ENCODE peak calls at places on chromosomes 1 and 21, in four cellular contexts. One of them, this sample, is unnamed.

GRCh38 chr1:182351790-182352364 is 39.7 kb downstream of the GLUL start:
- DNase-seq in body of pancreas: no peak
- DNase-seq in breast epithelium: no peak
- DNase-seq in uterus: no peak
- DNase-seq in this sample: no peak

GRCh38 chr1:217004776-217005436 is 281.7 kb upstream of the ESRRG start:
- DNase-seq in body of pancreas: no peak
- DNase-seq in breast epithelium: no peak
- DNase-seq in uterus: no peak
- DNase-seq in this sample: no peak

GRCh38 chr1:83849191-83850061 is 149.5 kb downstream of the TTLL7 start:
- DNase-seq in uterus: no peak
- DNase-seq in breast epithelium: no peak
- DNase-seq in body of pancreas: no peak
- DNase-seq in this sample: no peak

GRCh38 chr21:15207231-15207630 is 142.4 kb upstream of the NRIP1 start:
- DNase-seq in body of pancreas: no peak
- DNase-seq in uterus: no peak
- DNase-seq in breast epithelium: no peak
- DNase-seq in this sample: no peak

GRCh38 chr1:62438163-62438562 is 1.3 kb downstream of the USP1 start:
- DNase-seq in body of pancreas: no peak
- DNase-seq in breast epithelium: no peak
- DNase-seq in uterus: no peak
- DNase-seq in this sample: peak

GRCh38 chr1:88935522-88936222 is 44.3 kb upstream of the GTF2B start:
- DNase-seq in uterus: no peak
- DNase-seq in body of pancreas: no peak
- DNase-seq in breast epithelium: no peak
- DNase-seq in this sample: peak

GRCh38 chr1:21869620-21870121 is 57.6 kb downstream of the LDLRAD2 start:
- DNase-seq in uterus: peak
- DNase-seq in breast epithelium: peak
- DNase-seq in body of pancreas: peak
- DNase-seq in this sample: no peak

GRCh38 chr1:82219841-82220240 is 419.1 kb downstream of the ADGRL2 start:
- DNase-seq in body of pancreas: no peak
- DNase-seq in breast epithelium: no peak
- DNase-seq in uterus: no peak
- DNase-seq in this sample: no peak

GRCh38 chr1:193308438-193308837 is 122.0 kb upstream of the B3GALT2 start:
- DNase-seq in breast epithelium: no peak
- DNase-seq in uterus: no peak
- DNase-seq in body of pancreas: no peak
- DNase-seq in this sample: no peak

GRCh38 chr1:84286071-84286470 is 15.4 kb upstream of the SAMD13 start:
- DNase-seq in body of pancreas: no peak
- DNase-seq in breast epithelium: no peak
- DNase-seq in uterus: no peak
- DNase-seq in this sample: no peak

GRCh38 chr21:19501115-19501514 is 1097.5 kb upstream of the TMPRSS15 start:
- DNase-seq in breast epithelium: no peak
- DNase-seq in uterus: no peak
- DNase-seq in body of pancreas: no peak
- DNase-seq in this sample: peak

GRCh38 chr1:232925421-232926202 is 24.8 kb upstream of the NTPCR start:
- DNase-seq in body of pancreas: no peak
- DNase-seq in breast epithelium: no peak
- DNase-seq in uterus: no peak
- DNase-seq in this sample: no peak

GRCh38 chr21:45919593-45919992 is 62.0 kb upstream of the COL6A1 start:
- DNase-seq in body of pancreas: no peak
- DNase-seq in uterus: no peak
- DNase-seq in breast epithelium: no peak
- DNase-seq in this sample: no peak

GRCh38 chr1:38571726-38572125 is 287.8 kb downstream of the RRAGC start:
- DNase-seq in uterus: peak
- DNase-seq in breast epithelium: no peak
- DNase-seq in body of pancreas: no peak
- DNase-seq in this sample: no peak

GRCh38 chr1:172340520-172340919 is 80.0 kb upstream of the C1orf105 start:
- DNase-seq in body of pancreas: no peak
- DNase-seq in breast epithelium: no peak
- DNase-seq in uterus: no peak
- DNase-seq in this sample: no peak

GRCh38 chr1:91924146-91924545 is 25.1 kb upstream of the BRDT start:
- DNase-seq in body of pancreas: no peak
- DNase-seq in uterus: no peak
- DNase-seq in breast epithelium: no peak
- DNase-seq in this sample: no peak

GRCh38 chr1:27117733-27118439 is 37.0 kb downstream of the SLC9A1 start:
- DNase-seq in breast epithelium: no peak
- DNase-seq in body of pancreas: no peak
- DNase-seq in uterus: no peak
- DNase-seq in this sample: no peak

GRCh38 chr21:35940074-35940927 is 120.0 kb downstream of the SETD4 start:
- DNase-seq in body of pancreas: peak
- DNase-seq in uterus: peak
- DNase-seq in breast epithelium: no peak
- DNase-seq in this sample: peak

GRCh38 chr21:44337941-44338895 is 972 bp downstream of the CFAP410 start:
- DNase-seq in breast epithelium: no peak
- DNase-seq in body of pancreas: peak
- DNase-seq in uterus: peak
- DNase-seq in this sample: peak

GRCh38 chr1:36471830-36472641 is 7.9 kb upstream of the MRPS15 start:
- DNase-seq in uterus: no peak
- DNase-seq in body of pancreas: no peak
- DNase-seq in breast epithelium: no peak
- DNase-seq in this sample: no peak

GRCh38 chr1:13965770-13966398 is 265.9 kb downstream of the PRDM2 start:
- DNase-seq in breast epithelium: no peak
- DNase-seq in uterus: peak
- DNase-seq in body of pancreas: peak
- DNase-seq in this sample: no peak

GRCh38 chr1:38444311-38444710 is 397.7 kb upstream of the POU3F1 start:
- DNase-seq in breast epithelium: no peak
- DNase-seq in body of pancreas: no peak
- DNase-seq in uterus: no peak
- DNase-seq in this sample: no peak

GRCh38 chr1:145879775-145880174 is 5.9 kb downstream of the ANKRD35 start:
- DNase-seq in breast epithelium: no peak
- DNase-seq in uterus: no peak
- DNase-seq in body of pancreas: no peak
- DNase-seq in this sample: no peak

GRCh38 chr1:39076799-39077148 is 50.6 kb downstream of the NDUFS5 start:
- DNase-seq in breast epithelium: no peak
- DNase-seq in uterus: no peak
- DNase-seq in body of pancreas: no peak
- DNase-seq in this sample: no peak

GRCh38 chr1:164660415-164661174 is 101.6 kb downstream of the PBX1 start:
- DNase-seq in breast epithelium: no peak
- DNase-seq in body of pancreas: no peak
- DNase-seq in uterus: no peak
- DNase-seq in this sample: peak

GRCh38 chr1:244605835-244606234 is 47.1 kb upstream of the DESI2 start:
- DNase-seq in breast epithelium: no peak
- DNase-seq in uterus: no peak
- DNase-seq in body of pancreas: no peak
- DNase-seq in this sample: no peak

GRCh38 chr1:151888972-151889570 is 20.2 kb downstream of the THEM4 start:
- DNase-seq in body of pancreas: no peak
- DNase-seq in breast epithelium: no peak
- DNase-seq in uterus: no peak
- DNase-seq in this sample: peak

GRCh38 chr1:169483500-169483966 is 2.2 kb downstream of the SLC19A2 start:
- DNase-seq in body of pancreas: peak
- DNase-seq in uterus: no peak
- DNase-seq in breast epithelium: no peak
- DNase-seq in this sample: peak

GRCh38 chr1:229883504-229884200 is 183.4 kb upstream of the GALNT2 start:
- DNase-seq in uterus: no peak
- DNase-seq in breast epithelium: no peak
- DNase-seq in body of pancreas: no peak
- DNase-seq in this sample: no peak
- TF ChIP-seq POLR2A in uterus: no peak
- TF ChIP-seq POLR2A in breast epithelium: no peak
- TF ChIP-seq POLR2A in body of pancreas: no peak
- TF ChIP-seq POLR2A in this sample: no peak

GRCh38 chr1:58753431-58753866 is 30.4 kb downstream of the JUN start:
- DNase-seq in breast epithelium: no peak
- DNase-seq in body of pancreas: no peak
- DNase-seq in uterus: no peak
- DNase-seq in this sample: no peak

GRCh38 chr1:58754683-58755467 is 29.0 kb downstream of the JUN start:
- DNase-seq in uterus: no peak
- DNase-seq in breast epithelium: no peak
- DNase-seq in body of pancreas: no peak
- DNase-seq in this sample: peak

GRCh38 chr1:58755468-58755872 is 28.4 kb downstream of the JUN start:
- DNase-seq in breast epithelium: peak
- DNase-seq in body of pancreas: no peak
- DNase-seq in uterus: peak
- DNase-seq in this sample: peak

GRCh38 chr1:58749646-58750045 is 34.2 kb downstream of the JUN start:
- DNase-seq in body of pancreas: no peak
- DNase-seq in uterus: no peak
- DNase-seq in breast epithelium: no peak
- DNase-seq in this sample: no peak

GRCh38 chr1:58754056-58754613 is 29.7 kb downstream of the JUN start:
- DNase-seq in body of pancreas: no peak
- DNase-seq in breast epithelium: no peak
- DNase-seq in uterus: no peak
- DNase-seq in this sample: no peak
- TF ChIP-seq POLR2A in body of pancreas: no peak
- TF ChIP-seq POLR2A in breast epithelium: no peak
- TF ChIP-seq POLR2A in uterus: no peak
- TF ChIP-seq POLR2A in this sample: no peak

DNA sequence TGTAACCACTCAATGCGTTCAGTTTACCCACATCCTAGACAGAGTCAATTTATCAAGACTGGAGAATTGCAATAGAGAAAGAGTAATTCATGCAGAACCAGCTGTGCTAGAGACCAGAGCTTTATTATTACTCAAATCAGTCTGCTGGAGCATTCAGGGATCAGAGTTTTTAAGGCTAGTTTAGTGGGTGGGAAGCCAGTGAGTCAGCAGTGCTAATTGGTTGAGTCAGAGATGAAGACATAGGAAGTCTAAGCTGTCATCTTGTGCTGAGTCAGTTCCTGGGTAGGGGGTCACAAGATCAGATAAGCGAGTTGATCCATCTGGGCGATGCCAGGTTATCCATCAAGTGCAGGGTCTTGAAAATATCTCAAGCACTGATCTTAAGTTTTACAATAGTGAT is 499.6 kb downstream of the MRPL39 start:
- DNase-seq in breast epithelium: no peak
- DNase-seq in body of pancreas: no peak
- DNase-seq in uterus: no peak
- DNase-seq in this sample: no peak
- TF ChIP-seq POLR2A in breast epithelium: no peak
- TF ChIP-seq POLR2A in body of pancreas: no peak
- TF ChIP-seq POLR2A in uterus: no peak
- TF ChIP-seq POLR2A in this sample: no peak

DNA sequence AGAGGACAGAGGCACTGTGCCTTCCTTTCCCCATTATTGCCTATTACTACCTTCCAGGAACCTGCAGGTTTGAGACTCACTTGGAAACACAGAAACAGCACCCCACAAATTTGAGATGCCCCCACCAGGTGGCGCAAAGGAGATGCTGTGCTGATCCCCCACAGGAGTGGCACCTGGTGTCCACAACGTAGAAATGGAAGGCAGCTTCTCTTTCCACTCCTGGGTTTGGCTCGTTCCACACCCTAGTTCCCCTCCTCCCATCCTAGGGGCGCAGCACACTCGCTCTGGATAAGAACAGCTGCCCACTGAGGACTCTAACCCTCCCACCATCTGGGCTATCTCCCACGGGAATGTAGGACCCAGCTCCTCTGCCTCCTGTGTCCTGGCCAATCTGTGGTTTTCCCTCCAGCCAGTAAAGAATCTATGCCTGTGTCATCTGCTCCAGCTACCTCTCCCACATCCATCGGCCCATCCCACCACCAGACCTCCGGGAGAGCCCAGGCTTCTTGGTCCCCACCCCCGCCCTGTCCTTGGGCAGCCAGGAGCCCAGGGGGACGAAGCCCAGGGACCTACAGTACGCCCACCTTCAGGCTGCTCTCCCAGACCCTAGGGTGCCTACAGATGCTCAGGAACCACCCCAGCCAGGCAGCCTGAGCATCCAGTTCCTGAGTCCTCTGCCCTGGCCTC is 663 bp downstream of the THBS3 start:
- DNase-seq in uterus: peak
- DNase-seq in body of pancreas: peak
- DNase-seq in breast epithelium: peak
- DNase-seq in this sample: peak
- TF ChIP-seq POLR2A in uterus: no peak
- TF ChIP-seq POLR2A in body of pancreas: no peak
- TF ChIP-seq POLR2A in breast epithelium: no peak
- TF ChIP-seq POLR2A in this sample: peak

DNA sequence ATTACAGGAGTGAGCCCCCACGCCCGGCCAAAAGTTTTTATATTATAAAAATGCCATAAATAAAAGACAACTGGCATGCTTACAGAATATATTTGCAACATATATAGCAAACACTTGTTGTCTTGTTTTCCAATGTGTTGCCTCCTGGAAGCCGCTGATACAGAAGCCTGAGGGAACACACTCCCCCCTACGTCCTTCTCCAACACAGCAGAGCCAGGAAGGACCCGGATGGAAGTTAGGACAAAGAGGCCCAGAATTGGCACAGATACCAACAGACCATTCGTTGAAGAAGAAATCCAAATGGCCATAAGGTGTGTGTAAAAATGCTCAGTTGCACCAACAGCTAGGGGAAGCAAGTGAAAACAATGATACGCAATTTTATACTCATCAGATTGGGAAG is 1.3 kb upstream of the PLA2G5 start:
- DNase-seq in uterus: no peak
- DNase-seq in body of pancreas: no peak
- DNase-seq in breast epithelium: no peak
- DNase-seq in this sample: no peak
- TF ChIP-seq POLR2A in uterus: no peak
- TF ChIP-seq POLR2A in body of pancreas: no peak
- TF ChIP-seq POLR2A in breast epithelium: no peak
- TF ChIP-seq POLR2A in this sample: no peak

This sample was measured in erythroblast.